ENCODE peak calls at places on chromosomes 13 and 19, in six cellular contexts. One of them, this sample, is unnamed.

GRCh38 chr19:49552749-49553148 is 24.9 kb downstream of the RCN3 start:
- DNase-seq in A549: no peak
- DNase-seq in H1: no peak
- DNase-seq in ovary: no peak
- DNase-seq in esophagus muscularis mucosa: no peak
- DNase-seq in HepG2: no peak
- DNase-seq in this sample: no peak

GRCh38 chr19:48780684-48781391 is 25.5 kb downstream of the FGF21 start:
- DNase-seq in A549: no peak
- DNase-seq in H1: no peak
- DNase-seq in ovary: no peak
- DNase-seq in esophagus muscularis mucosa: no peak
- DNase-seq in HepG2: peak; percentile 88
- DNase-seq in this sample: peak; percentile 54

GRCh38 chr13:111344471-111345191 is 24.2 kb downstream of the TEX29 start:
- DNase-seq in A549: no peak
- DNase-seq in H1: peak; percentile 84
- DNase-seq in ovary: no peak
- DNase-seq in esophagus muscularis mucosa: peak; percentile 84
- DNase-seq in HepG2: peak; percentile 20
- DNase-seq in this sample: peak; percentile 63

GRCh38 chr13:111393221-111393790 is 72.9 kb downstream of the TEX29 start:
- DNase-seq in A549: no peak
- DNase-seq in H1: no peak
- DNase-seq in ovary: no peak
- DNase-seq in esophagus muscularis mucosa: no peak
- DNase-seq in HepG2: no peak
- DNase-seq in this sample: peak; percentile 9

GRCh38 chr13:113764793-113765190 is 5.8 kb downstream of the TMEM255B start:
- DNase-seq in A549: no peak
- DNase-seq in H1: no peak
- DNase-seq in ovary: no peak
- DNase-seq in esophagus muscularis mucosa: no peak
- DNase-seq in HepG2: no peak
- DNase-seq in this sample: no peak

GRCh38 chr13:51637852-51638496 is 53.7 kb downstream of the WDFY2 start:
- DNase-seq in A549: no peak
- DNase-seq in H1: no peak
- DNase-seq in ovary: no peak
- DNase-seq in esophagus muscularis mucosa: no peak
- DNase-seq in HepG2: no peak
- DNase-seq in this sample: no peak

GRCh38 chr19:16419671-16420394 is 51.9 kb downstream of the EPS15L1 start:
- DNase-seq in A549: no peak
- DNase-seq in H1: no peak
- DNase-seq in ovary: no peak
- DNase-seq in esophagus muscularis mucosa: no peak
- DNase-seq in HepG2: no peak
- DNase-seq in this sample: no peak

GRCh38 chr13:37360556-37360955 is 238.0 kb downstream of the POSTN start:
- DNase-seq in A549: no peak
- DNase-seq in H1: no peak
- DNase-seq in ovary: no peak
- DNase-seq in esophagus muscularis mucosa: no peak
- DNase-seq in HepG2: no peak
- DNase-seq in this sample: no peak

GRCh38 chr13:112750570-112750969 is 60.7 kb downstream of the ATP11A start:
- DNase-seq in A549: no peak
- DNase-seq in H1: no peak
- DNase-seq in ovary: no peak
- DNase-seq in esophagus muscularis mucosa: no peak
- DNase-seq in HepG2: no peak
- DNase-seq in this sample: no peak

GRCh38 chr19:42452590-42452989 is 9.8 kb upstream of the CXCL17 start:
- DNase-seq in A549: no peak
- DNase-seq in H1: no peak
- DNase-seq in ovary: no peak
- DNase-seq in esophagus muscularis mucosa: no peak
- DNase-seq in HepG2: no peak
- DNase-seq in this sample: no peak

GRCh38 chr19:40323705-40324104 is 24.5 kb downstream of the C19orf47 start:
- DNase-seq in A549: no peak
- DNase-seq in H1: no peak
- DNase-seq in ovary: no peak
- DNase-seq in esophagus muscularis mucosa: no peak
- DNase-seq in HepG2: no peak
- DNase-seq in this sample: no peak

GRCh38 chr13:79361299-79361698 is 44.8 kb downstream of the RBM26 start:
- DNase-seq in A549: no peak
- DNase-seq in H1: no peak
- DNase-seq in ovary: no peak
- DNase-seq in esophagus muscularis mucosa: no peak
- DNase-seq in HepG2: no peak
- DNase-seq in this sample: no peak

GRCh38 chr13:35978607-35979316 is 152.4 kb downstream of the DCLK1 start:
- DNase-seq in A549: peak; percentile 12
- DNase-seq in H1: no peak
- DNase-seq in ovary: peak; percentile 63
- DNase-seq in esophagus muscularis mucosa: no peak
- DNase-seq in HepG2: peak; percentile 42
- DNase-seq in this sample: no peak

GRCh38 chr19:10173527-10173926 is 21.2 kb downstream of the DNMT1 start:
- DNase-seq in A549: no peak
- DNase-seq in H1: no peak
- DNase-seq in ovary: no peak
- DNase-seq in esophagus muscularis mucosa: no peak
- DNase-seq in HepG2: no peak
- DNase-seq in this sample: no peak

GRCh38 chr19:2491130-2491801 is 15.3 kb downstream of the GADD45B start:
- DNase-seq in A549: no peak
- DNase-seq in H1: no peak
- DNase-seq in ovary: no peak
- DNase-seq in esophagus muscularis mucosa: no peak
- DNase-seq in HepG2: no peak
- DNase-seq in this sample: peak; percentile 98

GRCh38 chr13:113187905-113188595 is 20.4 kb downstream of the PCID2 start:
- DNase-seq in A549: no peak
- DNase-seq in H1: no peak
- DNase-seq in ovary: no peak
- DNase-seq in esophagus muscularis mucosa: no peak
- DNase-seq in HepG2: no peak
- DNase-seq in this sample: no peak

DNA sequence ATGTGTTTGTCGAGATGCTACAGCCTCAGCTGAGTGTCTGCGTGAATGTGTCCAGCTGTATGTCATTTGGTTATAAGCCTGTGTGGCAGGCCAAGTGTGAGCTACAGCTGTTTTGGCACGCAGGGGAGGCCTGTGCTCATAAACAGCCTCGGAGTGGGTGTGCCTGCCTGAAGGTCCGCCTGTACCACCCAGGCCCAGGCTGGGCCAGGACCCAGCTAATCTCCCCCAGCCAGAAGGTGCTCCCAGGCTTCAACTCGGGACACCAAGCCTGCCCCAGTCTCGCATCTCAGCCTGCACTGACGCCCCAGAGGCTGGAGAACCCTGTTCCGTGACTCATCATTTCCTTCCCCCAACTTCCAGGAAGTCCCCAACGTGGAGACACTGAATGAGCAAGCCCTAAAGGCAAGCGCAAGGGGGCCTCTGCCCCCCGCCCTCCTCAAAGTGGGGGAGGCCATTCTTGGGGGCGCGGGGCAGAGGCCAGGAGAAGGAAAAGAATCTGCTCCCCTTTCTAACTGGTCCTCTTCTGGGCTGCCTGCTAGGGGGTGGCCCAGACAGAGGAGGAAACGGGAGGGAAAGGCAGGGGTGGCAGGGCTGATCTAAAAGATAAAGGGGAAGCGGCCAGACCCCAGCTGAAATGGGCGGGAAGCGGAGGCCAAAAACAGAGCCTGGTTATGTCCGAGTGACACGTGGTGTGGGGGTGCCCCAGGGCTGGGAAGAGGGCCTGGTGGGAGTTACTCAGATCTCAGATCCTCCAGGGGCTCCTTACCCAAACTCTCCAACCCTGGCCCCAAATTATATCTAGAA is 2.0 kb downstream of the SLC1A5 start:
- DNase-seq in A549: peak; percentile 95
- DNase-seq in H1: no peak
- DNase-seq in ovary: peak; percentile 83
- DNase-seq in esophagus muscularis mucosa: peak; percentile 94
- DNase-seq in HepG2: peak; percentile 68
- DNase-seq in this sample: peak; percentile 67
- TF ChIP-seq POLR2A in A549: no peak
- TF ChIP-seq POLR2A in H1: no peak
- TF ChIP-seq POLR2A in ovary: no peak
- TF ChIP-seq POLR2A in esophagus muscularis mucosa: no peak
- TF ChIP-seq POLR2A in HepG2: peak; percentile 46
- TF ChIP-seq POLR2A in this sample: no peak

GRCh38 chr13:32261567-32261966 is 53.6 kb downstream of the ZAR1L start:
- DNase-seq in A549: no peak
- DNase-seq in H1: no peak
- DNase-seq in ovary: peak; percentile 81
- DNase-seq in esophagus muscularis mucosa: no peak
- DNase-seq in HepG2: no peak
- DNase-seq in this sample: peak; percentile 41
- TF ChIP-seq EP300 in A549: no peak
- TF ChIP-seq EP300 in H1: no peak
- TF ChIP-seq EP300 in ovary: no peak
- TF ChIP-seq EP300 in esophagus muscularis mucosa: no peak
- TF ChIP-seq EP300 in HepG2: no peak
- TF ChIP-seq EP300 in this sample: no peak

DNA sequence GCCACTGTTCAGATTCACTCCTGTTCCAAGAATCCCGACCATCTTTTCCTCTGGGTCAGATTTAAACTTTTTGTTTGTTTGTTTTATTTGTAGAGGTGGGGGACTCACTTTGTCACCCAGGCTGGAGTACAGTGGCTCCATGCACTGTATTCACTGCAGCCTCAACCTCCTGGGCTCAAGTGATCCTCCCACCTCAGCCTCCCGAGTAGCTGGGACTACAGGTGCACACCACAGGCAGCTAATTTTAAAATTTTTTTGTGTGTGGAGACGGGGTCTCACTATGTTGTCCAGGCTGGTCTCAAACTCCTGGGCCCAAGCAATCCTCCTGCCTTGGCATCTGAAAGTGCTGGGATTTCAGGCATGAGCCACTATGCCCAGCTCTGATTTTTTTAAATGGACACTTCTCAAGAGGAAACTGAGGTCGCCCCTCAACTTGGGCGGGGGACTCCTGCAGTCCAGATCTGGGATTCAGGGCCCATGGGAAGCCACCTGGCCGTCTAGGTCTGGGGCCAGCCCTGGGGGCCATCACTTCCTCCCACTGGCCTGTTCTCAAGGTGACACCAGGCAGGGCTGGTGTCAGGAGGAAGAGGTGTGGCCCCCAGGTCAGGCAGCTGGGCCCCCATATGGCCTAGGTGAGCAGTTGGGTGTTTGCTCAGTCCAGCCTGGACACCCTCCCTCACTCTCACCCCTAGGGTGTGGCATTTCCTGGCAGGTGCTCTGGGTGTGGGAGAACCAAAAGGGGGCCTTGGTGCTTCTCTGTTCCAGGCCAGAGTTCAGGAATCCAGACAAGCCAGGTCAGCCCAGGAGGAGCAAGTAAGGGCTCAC is 1.3 kb downstream of the B3GNT3 start:
- DNase-seq in A549: no peak
- DNase-seq in H1: no peak
- DNase-seq in ovary: no peak
- DNase-seq in esophagus muscularis mucosa: no peak
- DNase-seq in HepG2: peak; percentile 45
- DNase-seq in this sample: peak; percentile 77
- TF ChIP-seq POLR2A in A549: no peak
- TF ChIP-seq POLR2A in H1: no peak
- TF ChIP-seq POLR2A in ovary: no peak
- TF ChIP-seq POLR2A in esophagus muscularis mucosa: no peak
- TF ChIP-seq POLR2A in HepG2: no peak
- TF ChIP-seq POLR2A in this sample: no peak

GRCh38 chr19:31214086-31214485 is 135.2 kb downstream of the TSHZ3 start:
- DNase-seq in A549: peak; percentile 80
- DNase-seq in H1: no peak
- DNase-seq in ovary: peak; percentile 21
- DNase-seq in esophagus muscularis mucosa: no peak
- DNase-seq in HepG2: no peak
- DNase-seq in this sample: peak; percentile 63
- TF ChIP-seq EP300 in A549: no peak
- TF ChIP-seq EP300 in H1: no peak
- TF ChIP-seq EP300 in ovary: no peak
- TF ChIP-seq EP300 in esophagus muscularis mucosa: no peak
- TF ChIP-seq EP300 in HepG2: no peak
- TF ChIP-seq EP300 in this sample: no peak

DNA sequence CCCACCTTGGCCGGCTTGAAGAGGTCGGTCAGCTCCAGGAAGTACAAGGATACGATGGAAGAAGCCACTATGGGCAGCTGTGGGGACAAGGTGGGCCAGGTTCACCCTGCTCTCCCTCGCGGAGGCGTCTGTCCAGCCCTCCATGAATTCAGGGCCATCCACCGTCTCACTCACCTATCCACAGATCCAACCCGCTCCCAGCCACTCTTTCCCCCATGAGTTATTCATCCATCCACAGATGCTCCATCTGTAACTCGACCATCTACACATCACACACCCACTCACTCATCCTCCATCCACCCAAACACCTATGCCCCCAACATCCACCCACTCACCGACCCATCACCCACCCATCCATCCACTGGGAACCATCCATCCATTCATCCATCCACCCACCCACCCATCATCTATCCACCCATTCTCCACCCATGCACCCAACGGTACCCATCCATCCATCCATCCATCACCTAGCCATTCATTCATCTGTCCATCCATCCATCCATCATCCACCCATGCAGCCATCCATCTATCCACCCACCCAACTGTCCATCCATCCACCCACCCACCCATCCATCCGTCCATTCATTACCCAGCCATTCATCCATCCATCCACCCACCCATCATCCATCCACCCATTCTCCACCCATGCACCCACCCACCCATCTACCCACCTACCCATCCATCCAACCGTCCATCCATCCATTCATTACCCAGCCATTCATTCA is 5.8 kb downstream of the PLPPR3 start:
- DNase-seq in A549: no peak
- DNase-seq in H1: no peak
- DNase-seq in ovary: no peak
- DNase-seq in esophagus muscularis mucosa: no peak
- DNase-seq in HepG2: no peak
- DNase-seq in this sample: no peak
- TF ChIP-seq POLR2A in A549: no peak
- TF ChIP-seq POLR2A in H1: no peak
- TF ChIP-seq POLR2A in ovary: no peak
- TF ChIP-seq POLR2A in esophagus muscularis mucosa: no peak
- TF ChIP-seq POLR2A in HepG2: peak; percentile 67
- TF ChIP-seq POLR2A in this sample: no peak

This sample was measured in stomach.